ENCODE peak calls at places on chromosomes 4 and X, in seven cellular contexts. B is SK-N-SH, X is upper lobe of right lung, K is substantia nigra, S is Karpas-422, F is hepatocyte, T is endodermal cell. N is an unnamed sample.

GRCh38 chrX:109710181-109710580 is 22.9 kb downstream of the ACSL4 start:
- DNase-seq in B (no peak), X (no peak), K (no peak), S (no peak), F (no peak), T (no peak), N (no peak)

GRCh38 chrX:134821370-134821769 is 163.1 kb upstream of the PLAC1 start:
- DNase-seq in B (no peak), X (no peak), K (no peak), S (no peak), F (no peak), T (peak), N (no peak)

GRCh38 chr4:121822796-121823504 is 733 bp downstream of the CCNA2 start:
- DNase-seq in B (peak), X (no peak), K (no peak), S (peak), F (peak), T (peak), N (no peak)

GRCh38 chr4:81845761-81846160 is 374.1 kb upstream of the RASGEF1B start:
- DNase-seq in B (no peak), X (no peak), K (no peak), S (no peak), F (no peak), T (no peak), N (no peak)

GRCh38 chr4:184748251-184748652 is 14.4 kb upstream of the CENPU start:
- DNase-seq in B (no peak), X (peak), K (no peak), S (no peak), F (peak), T (peak), N (no peak)

GRCh38 chr4:182019148-182019652 is 224.0 kb upstream of the TENM3 start:
- DNase-seq in B (no peak), X (no peak), K (no peak), S (no peak), F (no peak), T (no peak), N (no peak)

GRCh38 chr4:143025111-143025704 is 159.5 kb upstream of the USP38 start:
- DNase-seq in B (no peak), X (no peak), K (no peak), S (peak), F (no peak), T (peak), N (no peak)

GRCh38 chr4:124060261-124060918 is 652.1 kb downstream of the ANKRD50 start:
- DNase-seq in B (peak), X (no peak), K (no peak), S (no peak), F (peak), T (no peak), N (no peak)

GRCh38 chr4:152983774-152984411 is 47.8 kb downstream of the FHDC1 start:
- DNase-seq in B (no peak), X (no peak), K (no peak), S (no peak), F (no peak), T (peak), N (no peak)

GRCh38 chr4:102466298-102466697 is 34.9 kb upstream of the NFKB1 start:
- DNase-seq in B (no peak), X (no peak), K (no peak), S (no peak), F (no peak), T (no peak), N (no peak)

GRCh38 chr4:140523370-140523856 is 555 bp upstream of the ELMOD2 start:
- DNase-seq in B (no peak), X (no peak), K (no peak), S (no peak), F (no peak), T (no peak), N (no peak)

GRCh38 chrX:134622056-134622812 is 36.0 kb downstream of the PLAC1 start:
- DNase-seq in B (no peak), X (no peak), K (no peak), S (no peak), F (peak), T (peak), N (no peak)

GRCh38 chr4:3134201-3134600 is 59.7 kb downstream of the HTT start:
- DNase-seq in B (no peak), X (no peak), K (no peak), S (no peak), F (no peak), T (no peak), N (no peak)
- H3K27ac ChIP-seq in B (no peak), X (peak), K (no peak), S (no peak), F (no peak), T (no peak), N (no peak)

DNA sequence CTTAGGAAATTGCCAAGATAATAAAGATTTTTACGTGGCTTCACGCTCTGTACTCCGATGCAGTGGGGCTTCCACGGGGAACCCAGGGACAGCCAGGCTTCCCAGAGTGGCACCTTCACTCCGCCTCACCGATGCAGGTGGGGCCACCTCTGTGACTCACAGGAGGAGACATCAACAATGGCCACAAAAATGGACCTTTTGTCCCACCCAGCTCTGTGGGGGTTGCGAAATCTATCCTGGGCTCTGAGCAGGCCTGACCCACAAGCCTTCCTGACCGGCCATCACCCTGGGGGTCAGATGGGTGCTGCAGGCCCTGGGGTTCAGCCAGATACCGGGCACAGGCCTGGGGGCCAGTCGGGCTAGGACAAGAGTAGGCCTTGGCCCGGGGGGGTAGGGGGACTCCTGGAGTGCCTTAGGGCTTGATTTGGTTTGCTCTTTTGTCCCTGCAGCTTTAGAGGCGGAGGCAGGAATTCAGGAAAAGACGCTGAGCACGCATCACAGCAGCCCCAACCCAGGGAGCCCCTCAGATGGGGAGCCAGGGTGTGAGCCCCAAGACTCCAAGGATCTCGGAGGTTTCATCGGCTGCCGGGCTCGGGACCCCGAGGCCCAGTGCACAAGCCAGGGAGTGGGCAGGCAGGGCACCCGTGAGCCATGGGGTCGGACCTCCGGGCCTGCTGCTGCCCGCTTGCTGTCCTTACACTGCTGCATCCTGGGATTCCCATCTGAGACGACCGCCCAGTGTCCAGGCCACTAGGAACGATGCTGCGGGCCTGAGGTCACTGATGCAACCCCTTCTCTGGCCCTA is 136.5 kb upstream of the NKX1-1 start:
- DNase-seq in B (no peak), X (no peak), K (no peak), S (no peak), F (no peak), T (no peak), N (no peak)
- H3K27ac ChIP-seq in B (no peak), X (no peak), K (no peak), S (no peak), F (no peak), T (no peak), N (no peak)

DNA sequence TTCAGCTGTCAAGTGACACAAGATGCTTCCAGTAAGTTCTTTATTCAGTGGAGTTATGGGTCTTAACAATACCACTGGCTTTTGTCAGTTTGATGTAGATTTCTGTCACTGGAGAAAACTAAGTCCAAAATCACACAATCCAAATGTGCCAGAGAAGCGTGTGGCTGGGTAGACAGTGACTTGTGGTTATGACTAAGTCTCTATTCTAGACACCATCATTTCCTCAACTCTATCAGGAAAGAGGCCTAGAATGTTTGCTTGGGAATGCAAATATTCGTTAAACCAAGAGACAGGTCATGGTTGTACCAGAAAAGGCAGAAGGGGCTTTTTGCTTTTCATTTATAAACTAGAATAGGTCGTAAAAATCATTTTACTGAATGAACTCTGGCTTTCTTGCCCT is 54.4 kb upstream of the HS3ST1 start:
- DNase-seq in B (no peak), X (no peak), K (no peak), S (no peak), F (no peak), T (no peak), N (no peak)
- H3K27ac ChIP-seq in B (no peak), X (no peak), K (no peak), S (no peak), F (no peak), T (no peak), N (no peak)

DNA sequence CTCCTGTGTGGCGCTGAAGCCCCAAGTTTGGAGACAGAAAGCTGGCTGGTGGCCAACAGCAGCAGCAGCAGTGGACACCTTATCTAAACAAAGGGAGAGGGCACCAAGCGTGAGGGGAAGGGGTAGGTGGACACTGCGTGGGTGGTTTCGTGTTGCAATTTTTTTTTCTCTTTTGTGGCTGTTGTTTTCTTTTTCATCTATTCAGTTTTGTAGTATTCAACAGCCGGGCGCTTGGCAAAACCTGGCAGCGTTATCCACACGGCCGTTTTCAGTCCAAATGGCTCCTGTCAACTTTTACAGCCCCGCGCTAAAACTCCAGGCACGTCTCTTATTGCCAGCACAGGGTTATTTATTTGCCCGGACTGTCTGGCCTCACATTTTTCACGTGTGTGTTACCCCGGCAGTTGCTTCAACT is 192.3 kb downstream of the BCOR start:
- DNase-seq in B (peak), X (no peak), K (no peak), S (no peak), F (peak), T (no peak), N (no peak)
- H3K27ac ChIP-seq in B (no peak), X (no peak), K (no peak), S (no peak), F (peak), T (peak), N (no peak)

N was measured in naive thymus-derived CD4-positive, alpha-beta T cell.